ENCODE peak calls at places on chromosomes 1 and 21, in eight cellular contexts. One of them, this sample, is unnamed. For H3K9me3, the result is how much of the 10 kb centered on the place peaks cover.

GRCh38 chr1:89089962-89090361 is 25.0 kb upstream of the GBP1 start:
- DNase-seq in HepG2: no peak
- DNase-seq in transverse colon: no peak
- DNase-seq in spleen: no peak
- DNase-seq in stomach: no peak
- DNase-seq in breast epithelium: no peak
- DNase-seq in suprapubic skin: no peak
- DNase-seq in esophagus muscularis mucosa: no peak
- DNase-seq in this sample: no peak

GRCh38 chr21:33947451-33948095 is 32.0 kb upstream of the ATP5PO start:
- DNase-seq in HepG2: peak
- DNase-seq in transverse colon: peak
- DNase-seq in spleen: no peak
- DNase-seq in stomach: peak
- DNase-seq in breast epithelium: peak
- DNase-seq in suprapubic skin: peak
- DNase-seq in esophagus muscularis mucosa: peak
- DNase-seq in this sample: no peak

GRCh38 chr1:57590978-57591377 is 167.1 kb upstream of the DAB1 start:
- DNase-seq in HepG2: no peak
- DNase-seq in transverse colon: no peak
- DNase-seq in spleen: no peak
- DNase-seq in stomach: no peak
- DNase-seq in breast epithelium: no peak
- DNase-seq in suprapubic skin: no peak
- DNase-seq in esophagus muscularis mucosa: no peak
- DNase-seq in this sample: no peak

GRCh38 chr21:34152500-34152899 is 79.1 kb downstream of the MRPS6 start:
- DNase-seq in HepG2: no peak
- DNase-seq in transverse colon: no peak
- DNase-seq in spleen: no peak
- DNase-seq in stomach: no peak
- DNase-seq in breast epithelium: no peak
- DNase-seq in suprapubic skin: no peak
- DNase-seq in esophagus muscularis mucosa: no peak
- DNase-seq in this sample: no peak

GRCh38 chr1:171965802-171966201 is 124.5 kb downstream of the DNM3 start:
- DNase-seq in HepG2: no peak
- DNase-seq in transverse colon: no peak
- DNase-seq in spleen: no peak
- DNase-seq in stomach: no peak
- DNase-seq in breast epithelium: no peak
- DNase-seq in suprapubic skin: no peak
- DNase-seq in esophagus muscularis mucosa: no peak
- DNase-seq in this sample: no peak

GRCh38 chr1:51518730-51519047 is 377 bp downstream of the EPS15 start:
- DNase-seq in HepG2: peak
- DNase-seq in transverse colon: peak
- DNase-seq in spleen: peak
- DNase-seq in stomach: peak
- DNase-seq in breast epithelium: no peak
- DNase-seq in suprapubic skin: peak
- DNase-seq in esophagus muscularis mucosa: no peak
- DNase-seq in this sample: no peak

GRCh38 chr1:115761601-115762302 is 6.8 kb downstream of the CASQ2 start:
- DNase-seq in HepG2: no peak
- DNase-seq in transverse colon: no peak
- DNase-seq in spleen: no peak
- DNase-seq in stomach: no peak
- DNase-seq in breast epithelium: no peak
- DNase-seq in suprapubic skin: no peak
- DNase-seq in esophagus muscularis mucosa: peak
- DNase-seq in this sample: no peak

GRCh38 chr1:211520641-211521040 is 28.7 kb upstream of the RD3 start:
- DNase-seq in HepG2: peak
- DNase-seq in transverse colon: no peak
- DNase-seq in spleen: no peak
- DNase-seq in stomach: no peak
- DNase-seq in breast epithelium: no peak
- DNase-seq in suprapubic skin: no peak
- DNase-seq in esophagus muscularis mucosa: no peak
- DNase-seq in this sample: no peak

GRCh38 chr1:225448146-225448805 is 20.4 kb upstream of the LBR start:
- DNase-seq in HepG2: peak
- DNase-seq in transverse colon: peak
- DNase-seq in spleen: no peak
- DNase-seq in stomach: no peak
- DNase-seq in breast epithelium: no peak
- DNase-seq in suprapubic skin: peak
- DNase-seq in esophagus muscularis mucosa: no peak
- DNase-seq in this sample: peak

GRCh38 chr1:24926596-24927249 is 3.4 kb downstream of the RUNX3 start:
- DNase-seq in HepG2: no peak
- DNase-seq in transverse colon: no peak
- DNase-seq in spleen: no peak
- DNase-seq in stomach: no peak
- DNase-seq in breast epithelium: no peak
- DNase-seq in suprapubic skin: no peak
- DNase-seq in esophagus muscularis mucosa: no peak
- DNase-seq in this sample: no peak

GRCh38 chr1:24923485-24924113 is 6.5 kb downstream of the RUNX3 start:
- DNase-seq in HepG2: no peak
- DNase-seq in transverse colon: no peak
- DNase-seq in spleen: no peak
- DNase-seq in stomach: no peak
- DNase-seq in breast epithelium: no peak
- DNase-seq in suprapubic skin: no peak
- DNase-seq in esophagus muscularis mucosa: no peak
- DNase-seq in this sample: no peak

GRCh38 chr1:24927473-24927872 is 2.6 kb downstream of the RUNX3 start:
- DNase-seq in HepG2: no peak
- DNase-seq in transverse colon: no peak
- DNase-seq in spleen: no peak
- DNase-seq in stomach: no peak
- DNase-seq in breast epithelium: no peak
- DNase-seq in suprapubic skin: no peak
- DNase-seq in esophagus muscularis mucosa: no peak
- DNase-seq in this sample: no peak

GRCh38 chr1:24925963-24926362 is 4.1 kb downstream of the RUNX3 start:
- DNase-seq in HepG2: no peak
- DNase-seq in transverse colon: no peak
- DNase-seq in spleen: no peak
- DNase-seq in stomach: no peak
- DNase-seq in breast epithelium: no peak
- DNase-seq in suprapubic skin: no peak
- DNase-seq in esophagus muscularis mucosa: no peak
- DNase-seq in this sample: no peak

DNA sequence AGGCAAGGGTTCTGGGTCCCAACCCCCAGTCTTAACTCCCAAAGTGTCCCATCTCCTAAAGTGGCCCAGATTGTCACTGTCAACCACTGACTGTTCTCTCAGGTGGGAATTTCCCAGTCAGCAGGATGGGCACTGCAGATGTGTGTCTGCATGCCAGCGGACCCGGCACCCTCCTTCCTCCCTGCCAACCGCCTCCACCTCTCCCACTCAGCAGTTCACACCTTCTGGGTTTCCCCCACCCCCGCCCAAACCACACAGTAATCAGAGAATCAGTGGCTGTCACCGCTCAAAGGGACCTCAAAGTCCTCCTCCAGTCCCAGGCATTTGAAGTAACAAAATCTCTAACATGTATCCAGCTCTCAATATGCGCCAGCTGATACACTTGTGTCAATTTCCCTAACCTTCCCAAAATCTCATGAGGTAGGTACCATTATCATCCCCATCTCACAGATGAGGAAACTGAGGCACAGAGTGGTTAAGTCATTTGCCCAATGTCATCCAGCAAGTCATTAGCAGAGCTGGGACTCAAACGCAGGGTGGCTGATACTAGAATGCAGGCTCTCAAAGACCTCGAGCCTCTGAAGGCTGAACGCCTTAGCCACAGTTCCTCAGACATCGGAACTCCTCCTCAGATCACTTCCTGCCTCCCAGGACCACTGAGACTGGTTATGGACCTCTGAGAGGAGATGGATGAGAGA is 4.8 kb downstream of the RUNX3 start:
- DNase-seq in HepG2: no peak
- DNase-seq in transverse colon: peak
- DNase-seq in spleen: no peak
- DNase-seq in stomach: no peak
- DNase-seq in breast epithelium: no peak
- DNase-seq in suprapubic skin: no peak
- DNase-seq in esophagus muscularis mucosa: no peak
- DNase-seq in this sample: no peak
- TF ChIP-seq POLR2A in HepG2: no peak
- TF ChIP-seq POLR2A in transverse colon: no peak
- TF ChIP-seq POLR2A in spleen: no peak
- TF ChIP-seq POLR2A in stomach: no peak
- TF ChIP-seq POLR2A in breast epithelium: no peak
- TF ChIP-seq POLR2A in suprapubic skin: no peak
- TF ChIP-seq POLR2A in esophagus muscularis mucosa: no peak
- TF ChIP-seq POLR2A in this sample: no peak

DNA sequence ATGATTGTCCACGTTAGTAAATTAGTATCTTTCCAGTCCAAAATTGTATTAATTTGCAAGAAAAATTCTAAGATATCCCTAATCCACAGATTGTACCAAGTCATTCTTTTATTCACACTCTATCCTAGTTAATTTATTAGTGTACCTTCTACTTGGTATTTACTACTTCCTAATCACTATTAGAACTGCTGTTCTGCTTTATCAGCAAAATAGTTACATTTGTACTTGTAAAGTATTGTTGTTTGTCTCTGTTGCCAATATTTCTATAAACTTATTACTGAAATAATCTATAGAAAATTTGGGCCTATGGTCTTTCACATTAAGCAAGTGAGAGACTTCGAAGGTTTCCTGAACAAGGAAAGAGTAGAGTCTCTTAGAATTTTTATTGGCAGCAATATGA is 5.6 kb upstream of the CRP start:
- DNase-seq in HepG2: no peak
- DNase-seq in transverse colon: no peak
- DNase-seq in spleen: no peak
- DNase-seq in stomach: no peak
- DNase-seq in breast epithelium: no peak
- DNase-seq in suprapubic skin: no peak
- DNase-seq in esophagus muscularis mucosa: no peak
- DNase-seq in this sample: no peak
- H3K9me3 ChIP-seq in HepG2: under half
- H3K9me3 ChIP-seq in transverse colon: under half
- H3K9me3 ChIP-seq in spleen: half or more
- H3K9me3 ChIP-seq in stomach: under half
- H3K9me3 ChIP-seq in breast epithelium: under half
- H3K9me3 ChIP-seq in suprapubic skin: under half
- H3K9me3 ChIP-seq in esophagus muscularis mucosa: under half
- H3K9me3 ChIP-seq in this sample: under half

GRCh38 chr1:41432481-41433280 is 51.8 kb downstream of the EDN2 start:
- DNase-seq in HepG2: peak
- DNase-seq in transverse colon: peak
- DNase-seq in spleen: peak
- DNase-seq in stomach: peak
- DNase-seq in breast epithelium: peak
- DNase-seq in suprapubic skin: peak
- DNase-seq in esophagus muscularis mucosa: peak
- DNase-seq in this sample: peak
- TF ChIP-seq POLR2AphosphoS5 in HepG2: no peak
- TF ChIP-seq POLR2AphosphoS5 in transverse colon: no peak
- TF ChIP-seq POLR2AphosphoS5 in spleen: peak
- TF ChIP-seq POLR2AphosphoS5 in stomach: no peak
- TF ChIP-seq POLR2AphosphoS5 in breast epithelium: no peak
- TF ChIP-seq POLR2AphosphoS5 in suprapubic skin: no peak
- TF ChIP-seq POLR2AphosphoS5 in esophagus muscularis mucosa: peak
- TF ChIP-seq POLR2AphosphoS5 in this sample: no peak

GRCh38 chr1:37691497-37692077 is 729 bp upstream of the CDCA8 start:
- DNase-seq in HepG2: peak
- DNase-seq in transverse colon: peak
- DNase-seq in spleen: peak
- DNase-seq in stomach: peak
- DNase-seq in breast epithelium: peak
- DNase-seq in suprapubic skin: peak
- DNase-seq in esophagus muscularis mucosa: no peak
- DNase-seq in this sample: peak

GRCh38 chr1:37692834-37693175 is 489 bp downstream of the CDCA8 start:
- DNase-seq in HepG2: no peak
- DNase-seq in transverse colon: no peak
- DNase-seq in spleen: no peak
- DNase-seq in stomach: no peak
- DNase-seq in breast epithelium: no peak
- DNase-seq in suprapubic skin: no peak
- DNase-seq in esophagus muscularis mucosa: no peak
- DNase-seq in this sample: no peak

GRCh38 chr1:37697090-37697489 is 4.8 kb downstream of the CDCA8 start:
- DNase-seq in HepG2: no peak
- DNase-seq in transverse colon: no peak
- DNase-seq in spleen: no peak
- DNase-seq in stomach: no peak
- DNase-seq in breast epithelium: no peak
- DNase-seq in suprapubic skin: no peak
- DNase-seq in esophagus muscularis mucosa: no peak
- DNase-seq in this sample: no peak

GRCh38 chr1:37697737-37698136 is 5.4 kb downstream of the CDCA8 start:
- DNase-seq in HepG2: no peak
- DNase-seq in transverse colon: no peak
- DNase-seq in spleen: no peak
- DNase-seq in stomach: no peak
- DNase-seq in breast epithelium: no peak
- DNase-seq in suprapubic skin: no peak
- DNase-seq in esophagus muscularis mucosa: no peak
- DNase-seq in this sample: no peak

GRCh38 chr1:37692078-37692833 is at the start of gene CDCA8:
- DNase-seq in HepG2: peak
- DNase-seq in transverse colon: peak
- DNase-seq in spleen: peak
- DNase-seq in stomach: peak
- DNase-seq in breast epithelium: peak
- DNase-seq in suprapubic skin: peak
- DNase-seq in esophagus muscularis mucosa: peak
- DNase-seq in this sample: peak
- TF ChIP-seq POLR2A in HepG2: peak
- TF ChIP-seq POLR2A in transverse colon: peak
- TF ChIP-seq POLR2A in spleen: peak
- TF ChIP-seq POLR2A in stomach: no peak
- TF ChIP-seq POLR2A in breast epithelium: no peak
- TF ChIP-seq POLR2A in suprapubic skin: no peak
- TF ChIP-seq POLR2A in esophagus muscularis mucosa: no peak
- TF ChIP-seq POLR2A in this sample: peak

DNA sequence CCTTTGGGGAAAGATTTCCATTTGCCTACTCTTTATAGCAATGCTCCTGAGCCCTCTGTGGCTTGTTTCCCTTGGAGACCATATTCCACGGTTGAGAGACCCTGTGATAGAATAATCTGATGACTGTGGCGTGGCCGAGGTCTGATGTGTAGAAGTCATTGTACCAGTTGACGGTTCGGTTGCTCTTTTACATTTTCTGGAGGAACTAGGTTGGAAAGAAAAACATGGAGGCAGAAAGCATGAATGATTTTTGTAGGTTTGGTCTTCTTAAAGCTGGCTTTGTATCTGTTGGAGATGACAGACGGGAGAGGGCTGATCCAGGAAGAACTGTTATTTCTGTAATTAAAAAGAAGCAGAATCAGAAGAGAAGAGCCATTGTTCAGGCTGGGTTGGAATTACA is 305.8 kb upstream of the NRIP1 start:
- DNase-seq in HepG2: no peak
- DNase-seq in transverse colon: no peak
- DNase-seq in spleen: no peak
- DNase-seq in stomach: no peak
- DNase-seq in breast epithelium: no peak
- DNase-seq in suprapubic skin: no peak
- DNase-seq in esophagus muscularis mucosa: no peak
- DNase-seq in this sample: no peak
- H3K9me3 ChIP-seq in HepG2: under half
- H3K9me3 ChIP-seq in transverse colon: under half
- H3K9me3 ChIP-seq in spleen: under half
- H3K9me3 ChIP-seq in stomach: under half
- H3K9me3 ChIP-seq in breast epithelium: under half
- H3K9me3 ChIP-seq in suprapubic skin: under half
- H3K9me3 ChIP-seq in esophagus muscularis mucosa: under half
- H3K9me3 ChIP-seq in this sample: under half